ENCODE peak calls at places on chromosomes 5 and 9, in five cellular contexts. T is SK-N-MC, Y is stomach, O is vagina, K is HCT116. A is an unnamed sample. For H3K9me3, the result is how much of the 10 kb centered on the place peaks cover.

GRCh38 chr9:134989206-134990065 is 71.7 kb upstream of the FCN1 start:
- DNase-seq in O (no peak), T (no peak), K (no peak), Y (no peak), A (peak)

GRCh38 chr9:106487256-106487655 is 375.7 kb upstream of the ZNF462 start:
- DNase-seq in O (no peak), T (no peak), Y (no peak), K (no peak), A (no peak)

GRCh38 chr5:16051246-16051645 is 128.3 kb downstream of the MARCHF11 start:
- DNase-seq in O (no peak), Y (no peak), T (no peak), K (no peak), A (no peak)

GRCh38 chr5:5332287-5332686 is 90.2 kb upstream of the ICE1 start:
- DNase-seq in K (no peak), T (no peak), Y (no peak), O (no peak), A (no peak)

GRCh38 chr9:6978591-6978990 is 220.8 kb downstream of the KDM4C start:
- DNase-seq in O (no peak), K (no peak), T (no peak), Y (no peak), A (no peak)

GRCh38 chr9:100281676-100282387 is 70.9 kb downstream of the TEX10 start:
- DNase-seq in Y (no peak), O (no peak), K (no peak), T (no peak), A (no peak)

GRCh38 chr5:72486371-72486770 is 20.8 kb downstream of the ZNF366 start:
- DNase-seq in K (no peak), O (no peak), Y (no peak), T (no peak), A (no peak)

GRCh38 chr9:124040186-124040920 is 28.8 kb downstream of the LHX2 start:
- DNase-seq in O (no peak), K (no peak), Y (no peak), T (no peak), A (no peak)

GRCh38 chr5:134466241-134467069 is 54.8 kb upstream of the CDKN2AIPNL start:
- DNase-seq in K (peak), O (peak), Y (peak), T (peak), A (peak)

GRCh38 chr9:91785403-91785917 is 164.6 kb downstream of the ROR2 start:
- DNase-seq in Y (no peak), K (no peak), T (no peak), O (no peak), A (no peak)

GRCh38 chr5:34789021-34789531 is 49.9 kb upstream of the TTC23L start:
- DNase-seq in O (no peak), K (no peak), Y (no peak), T (no peak), A (peak)

GRCh38 chr9:11312976-11313375 is 700.2 kb upstream of the PTPRD start:
- DNase-seq in K (no peak), T (no peak), Y (no peak), O (no peak), A (no peak)

GRCh38 chr9:73683862-73684591 is 532.4 kb downstream of the ANXA1 start:
- DNase-seq in Y (no peak), T (peak), O (no peak), K (peak), A (no peak)

GRCh38 chr5:176365663-176366574 is 632 bp downstream of the ARL10 start:
- DNase-seq in K (no peak), T (no peak), Y (no peak), O (no peak), A (no peak)

GRCh38 chr9:121604242-121604641 is 47.2 kb upstream of the DAB2IP start:
- DNase-seq in Y (peak), K (no peak), O (no peak), T (no peak), A (no peak)

GRCh38 chr9:693460-694390 is 147.8 kb upstream of the DMRT1 start:
- DNase-seq in K (no peak), Y (no peak), T (peak), O (peak), A (no peak)

GRCh38 chr9:79134654-79135053 is 437.1 kb upstream of the TLE4 start:
- DNase-seq in K (peak), O (no peak), T (no peak), Y (no peak), A (no peak)

GRCh38 chr5:32504923-32505596 is 60.5 kb upstream of the ZFR start:
- DNase-seq in T (no peak), K (no peak), O (no peak), Y (no peak), A (peak)

DNA sequence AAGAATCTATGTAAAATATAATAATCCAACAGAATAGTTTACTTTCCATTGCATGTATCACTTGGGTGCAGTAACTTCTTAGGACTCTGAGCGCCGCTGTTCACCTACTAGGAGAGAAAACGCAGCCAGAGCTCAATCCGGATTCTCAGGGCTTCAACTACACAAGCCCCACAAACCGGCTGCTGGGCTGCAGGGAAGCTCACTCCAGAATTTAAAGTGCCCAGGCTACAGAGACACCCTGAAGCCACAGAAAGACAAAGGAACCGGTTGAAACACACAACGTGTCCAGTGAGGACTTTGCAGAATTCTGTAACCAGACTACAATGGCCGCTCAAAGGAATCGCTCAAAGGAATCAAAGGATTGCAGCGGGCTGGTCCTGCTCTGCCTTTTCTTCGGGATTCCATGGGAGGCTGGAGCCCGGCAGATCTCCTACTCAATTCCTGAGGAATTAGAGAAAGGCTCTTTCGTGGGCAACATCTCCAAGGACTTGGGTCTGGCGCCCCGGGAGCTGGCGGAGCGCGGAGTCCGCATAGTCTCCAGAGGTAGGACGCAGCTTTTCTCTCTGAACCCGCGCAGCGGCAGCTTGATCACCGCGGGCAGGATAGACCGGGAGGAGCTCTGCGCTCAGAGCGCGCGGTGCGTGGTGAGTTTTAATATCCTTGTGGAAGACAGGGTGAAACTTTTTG is at the start of gene PCDHGA10:
- DNase-seq in Y (peak), O (no peak), T (no peak), K (peak), A (no peak)
- H3K9me3 ChIP-seq in Y (under half), O (half or more), T (under half), K (under half), A (half or more)

DNA sequence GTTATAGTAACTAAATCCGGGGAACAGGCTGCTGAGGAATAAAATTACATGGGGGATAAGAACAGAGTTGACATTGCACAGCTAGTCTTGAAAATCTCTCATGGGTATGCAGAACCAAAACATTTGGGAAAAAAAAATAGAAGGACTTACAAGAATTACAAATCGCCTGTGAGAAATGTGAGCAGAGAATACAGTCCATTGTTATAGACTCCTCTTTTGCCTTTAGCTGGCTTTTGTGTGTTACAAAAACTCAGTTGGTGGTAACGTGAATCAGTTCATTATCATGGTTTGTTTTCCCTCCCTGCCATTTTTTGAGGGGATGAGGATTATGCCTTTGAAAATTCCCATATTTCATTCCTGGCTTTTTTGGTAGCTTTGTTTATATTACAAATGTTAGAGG is 375.4 kb upstream of the DAB2 start:
- DNase-seq in O (no peak), K (no peak), T (no peak), Y (no peak), A (no peak)
- H3K4me3 ChIP-seq in O (no peak), K (no peak), T (no peak), Y (no peak), A (no peak)

GRCh38 chr5:172871982-172872381 is 37.9 kb downstream of the ERGIC1 start:
- DNase-seq in T (no peak), O (no peak), Y (no peak), K (no peak), A (no peak)

GRCh38 chr5:172874647-172875371 is 40.8 kb downstream of the ERGIC1 start:
- DNase-seq in O (no peak), K (no peak), T (no peak), Y (no peak), A (no peak)

GRCh38 chr5:172871561-172871960 is 37.5 kb downstream of the ERGIC1 start:
- DNase-seq in Y (no peak), K (no peak), T (no peak), O (no peak), A (no peak)

GRCh38 chr5:172873513-172873912 is 39.5 kb downstream of the ERGIC1 start:
- DNase-seq in Y (no peak), K (no peak), T (no peak), O (no peak), A (no peak)

DNA sequence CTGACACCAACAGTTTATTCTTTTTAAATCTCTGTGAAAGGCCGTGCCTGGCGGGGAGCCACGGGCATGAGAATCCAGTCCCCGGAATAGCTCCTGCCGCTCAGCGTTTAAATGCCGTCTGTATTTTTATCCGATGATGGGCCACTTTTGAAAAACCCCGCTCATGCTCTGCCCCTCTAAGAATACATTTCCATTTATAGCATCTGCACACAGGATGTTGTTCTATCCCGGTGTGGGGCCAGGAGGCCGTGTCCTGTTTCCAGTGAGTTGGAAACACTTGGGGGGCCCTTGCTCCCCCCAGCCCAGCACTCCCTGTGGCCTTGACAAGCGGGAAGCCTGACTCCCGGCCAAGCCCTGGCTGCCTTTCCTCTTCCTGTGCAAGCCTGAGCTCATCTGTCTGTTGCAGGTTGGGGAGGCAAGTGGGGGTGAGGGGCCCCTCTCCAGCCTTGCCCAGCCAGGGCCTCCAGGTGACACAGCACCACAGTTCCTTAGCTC is 39.0 kb downstream of the ERGIC1 start:
- DNase-seq in T (no peak), K (no peak), Y (no peak), O (no peak), A (no peak)
- TF ChIP-seq POLR2AphosphoS5 in T (no peak), K (no peak), Y (peak), O (peak), A (peak)

GRCh38 chr5:3594514-3595101 is 1.0 kb upstream of the IRX1 start:
- DNase-seq in Y (no peak), K (no peak), O (no peak), T (no peak), A (no peak)

GRCh38 chr5:3590967-3591900 is 4.4 kb upstream of the IRX1 start:
- DNase-seq in K (no peak), O (no peak), T (no peak), Y (no peak), A (no peak)

GRCh38 chr5:3590253-3590966 is 5.2 kb upstream of the IRX1 start:
- DNase-seq in T (no peak), K (no peak), Y (no peak), O (no peak), A (no peak)

GRCh38 chr5:3593771-3594513 is 1.7 kb upstream of the IRX1 start:
- DNase-seq in T (no peak), O (no peak), K (no peak), Y (no peak), A (no peak)

GRCh38 chr5:3592298-3592697 is 3.3 kb upstream of the IRX1 start:
- DNase-seq in O (no peak), Y (no peak), K (no peak), T (no peak), A (no peak)
- H3K9me3 ChIP-seq in O (under half), Y (under half), K (under half), T (under half), A (under half)

A was measured in breast epithelium.